ENCODE peak calls at places on chromosomes 1 and 21, in five cellular contexts. I is GM12878, Y is NT2/D1, T is HepG2, R is H1. C is an unnamed sample.

GRCh38 chr1:107344268-107344667 is 203.4 kb downstream of the NTNG1 start:
- DNase-seq in R (no peak), T (no peak), I (no peak), Y (no peak), C (no peak)

GRCh38 chr1:150545486-150546032 is 3.6 kb upstream of the ADAMTSL4 start:
- DNase-seq in I (no peak), T (no peak), Y (no peak), R (no peak), C (no peak)

GRCh38 chr1:109822749-109823542 is 59.2 kb upstream of the EPS8L3 start:
- DNase-seq in R (peak), Y (no peak), I (no peak), T (no peak), C (no peak)

GRCh38 chr1:5099018-5099417 is 444.6 kb downstream of the AJAP1 start:
- DNase-seq in R (no peak), T (no peak), Y (no peak), I (no peak), C (no peak)

GRCh38 chr21:30234643-30235042 is 18.7 kb upstream of the CLDN8 start:
- DNase-seq in R (no peak), Y (no peak), I (no peak), T (no peak), C (no peak)

GRCh38 chr1:48182441-48182840 is 40.1 kb upstream of the SLC5A9 start:
- DNase-seq in I (peak), R (no peak), T (no peak), Y (no peak), C (no peak)

GRCh38 chr1:45802343-45803298 is 791 bp upstream of the MAST2 start:
- DNase-seq in I (no peak), R (peak), T (peak), Y (peak), C (peak)

GRCh38 chr1:15866696-15867687 is 19.5 kb downstream of the SPEN start:
- DNase-seq in R (no peak), I (no peak), T (no peak), Y (no peak), C (no peak)

GRCh38 chr1:42936309-42937078 is 22.2 kb downstream of the SLC2A1 start:
- DNase-seq in I (no peak), T (no peak), Y (no peak), R (no peak), C (no peak)

GRCh38 chr1:63042278-63042677 is 258.3 kb downstream of the ATG4C start:
- DNase-seq in I (no peak), R (no peak), Y (peak), T (no peak), C (no peak)
- TF ChIP-seq SUZ12 in I (no peak), R (no peak), Y (no peak), T (no peak), C (no peak)

DNA sequence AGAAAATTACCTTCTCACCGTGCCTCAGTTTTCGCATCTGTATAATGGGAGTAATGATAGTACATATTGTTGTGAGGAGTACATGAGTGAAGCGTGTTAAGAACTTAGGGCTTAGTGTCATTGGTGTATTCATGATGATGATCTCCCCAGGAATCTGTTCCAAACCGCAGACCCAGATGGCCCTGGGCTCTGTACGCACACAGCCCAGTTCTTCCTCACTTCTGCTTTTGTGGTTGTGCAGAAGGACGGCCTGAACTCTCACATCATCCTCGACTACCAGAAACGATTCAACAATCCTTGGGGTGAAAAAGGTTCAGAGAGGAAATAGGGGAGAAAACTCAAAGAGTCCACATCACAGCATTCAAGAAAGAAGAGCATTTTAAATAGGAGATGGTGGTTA is 323.0 kb downstream of the CAMTA1 start:
- DNase-seq in Y (no peak), I (no peak), T (no peak), R (no peak), C (no peak)
- TF ChIP-seq SUZ12 in Y (no peak), I (no peak), T (no peak), R (no peak), C (no peak)

GRCh38 chr1:93818570-93818959 is 60.4 kb downstream of the DNTTIP2 start:
- DNase-seq in T (no peak), Y (no peak), I (no peak), R (no peak), C (no peak)

GRCh38 chr1:93815738-93816110 is 63.3 kb downstream of the DNTTIP2 start:
- DNase-seq in T (no peak), Y (no peak), R (no peak), I (no peak), C (no peak)

GRCh38 chr1:93814795-93815737 is 63.9 kb downstream of the DNTTIP2 start:
- DNase-seq in Y (no peak), T (no peak), I (no peak), R (no peak), C (no peak)

GRCh38 chr1:93817819-93818569 is 61.0 kb downstream of the DNTTIP2 start:
- DNase-seq in T (no peak), R (no peak), I (no peak), Y (no peak), C (no peak)

DNA sequence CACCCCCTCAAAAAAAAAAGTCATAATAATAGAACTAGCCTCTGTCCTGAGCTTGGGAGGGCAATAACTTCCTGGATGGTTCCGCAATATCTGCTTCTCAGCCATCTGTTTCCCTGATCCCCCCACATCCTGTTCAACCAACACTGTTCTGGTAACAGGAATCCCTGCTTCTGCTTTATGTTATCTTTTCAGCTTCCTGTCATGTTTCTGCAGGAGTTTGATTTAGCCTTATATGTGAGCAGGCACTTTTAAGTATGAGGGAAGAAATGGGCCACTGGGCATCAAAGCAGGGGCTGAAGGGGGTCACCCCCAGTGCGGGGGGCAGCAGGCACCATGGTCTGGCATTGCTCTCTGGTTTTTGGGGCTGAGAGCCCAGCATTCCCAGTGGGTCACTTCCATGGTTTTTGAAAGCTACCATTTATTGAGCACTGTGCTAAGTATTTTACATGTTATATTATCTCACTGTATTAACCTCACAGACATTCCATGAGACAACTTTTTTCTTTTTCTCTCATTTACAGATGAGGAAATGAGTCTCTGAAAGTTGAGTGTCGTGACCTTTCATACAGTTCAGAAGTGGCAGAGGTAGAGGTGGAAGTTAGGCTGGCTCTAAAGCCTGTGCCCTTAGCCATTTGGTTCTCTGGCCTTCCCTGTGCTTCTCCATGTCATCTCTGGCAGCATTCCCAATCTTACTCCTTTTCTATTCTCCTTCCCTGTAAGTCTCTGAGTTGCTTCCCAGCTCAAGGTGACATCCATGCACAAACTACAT is 61.9 kb downstream of the DNTTIP2 start:
- DNase-seq in Y (no peak), R (no peak), I (no peak), T (peak), C (no peak)
- TF ChIP-seq SUZ12 in Y (no peak), R (no peak), I (no peak), T (no peak), C (no peak)

GRCh38 chr1:54326577-54327385 is 79.4 kb downstream of the SSBP3 start:
- DNase-seq in R (no peak), I (no peak), Y (no peak), T (no peak), C (no peak)
- TF ChIP-seq SUZ12 in R (no peak), I (no peak), Y (no peak), T (no peak), C (no peak)

GRCh38 chr1:193846411-193846810 is 660.0 kb upstream of the B3GALT2 start:
- DNase-seq in Y (no peak), I (no peak), R (no peak), T (no peak), C (no peak)

GRCh38 chr1:193846881-193847280 is 660.5 kb upstream of the B3GALT2 start:
- DNase-seq in I (no peak), T (no peak), Y (no peak), R (no peak), C (no peak)

DNA sequence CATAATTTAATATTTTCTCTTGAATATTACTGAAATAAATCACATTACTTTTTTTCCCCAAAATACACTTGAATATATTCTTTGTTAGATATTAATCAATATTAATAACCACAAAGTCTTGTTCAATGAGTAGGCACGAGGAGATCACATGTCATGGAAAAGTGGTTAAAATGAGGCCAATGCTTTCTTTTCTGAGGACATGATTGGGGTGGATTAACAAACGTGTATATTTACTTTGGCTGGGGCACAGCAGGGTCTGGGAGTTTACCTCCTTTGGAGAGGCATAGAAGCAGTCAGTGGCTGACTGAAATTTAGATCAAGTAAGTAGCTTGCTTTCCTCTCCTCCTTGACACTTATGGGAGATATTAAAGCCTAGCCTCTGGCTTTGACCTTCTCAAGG is 664.3 kb upstream of the B3GALT2 start:
- DNase-seq in I (no peak), R (no peak), Y (no peak), T (no peak), C (peak)
- TF ChIP-seq SUZ12 in I (no peak), R (no peak), Y (no peak), T (no peak), C (no peak)

DNA sequence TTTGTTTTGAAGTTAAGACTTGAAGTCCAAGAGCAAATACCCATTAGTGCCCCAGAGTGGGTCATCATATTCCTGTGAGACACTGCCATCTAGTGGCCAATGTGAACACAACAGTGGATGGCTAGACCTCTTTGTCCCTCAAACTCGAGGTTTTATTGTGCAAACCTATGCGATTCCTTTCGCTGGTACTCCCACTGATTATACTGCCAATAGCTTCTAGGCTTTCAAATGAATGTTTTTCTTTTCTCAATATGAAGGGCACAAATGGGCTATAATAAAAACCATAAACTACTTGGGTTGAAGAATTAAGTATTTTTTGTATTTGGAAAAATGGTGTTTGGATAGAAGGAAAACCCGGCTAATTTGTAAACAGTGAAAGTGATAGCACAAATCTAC is 100.4 kb upstream of the ZNF281 start:
- DNase-seq in Y (peak), R (peak), T (peak), I (peak), C (peak)
- TF ChIP-seq SUZ12 in Y (no peak), R (no peak), T (no peak), I (no peak), C (no peak)

GRCh38 chr21:41712201-41712600 is 54.7 kb downstream of the RIPK4 start:
- DNase-seq in R (no peak), Y (peak), I (no peak), T (no peak), C (no peak)
- TF ChIP-seq SUZ12 in R (no peak), Y (no peak), I (no peak), T (no peak), C (no peak)

C was measured in HEK293T.